ENCODE peak calls at places on chromosomes 6 and 20, in four cellular contexts. One of them, this sample, is unnamed.

GRCh38 chr6:7899046-7899888 is 11.3 kb downstream of the TXNDC5 start:
- DNase-seq in endothelial cell of umbilical vein: peak; percentile 40
- DNase-seq in fibroblast of lung: no peak
- DNase-seq in IMR-90: no peak
- DNase-seq in this sample: no peak

GRCh38 chr6:56534680-56535419 is 107.8 kb downstream of the DST start:
- DNase-seq in endothelial cell of umbilical vein: no peak
- DNase-seq in fibroblast of lung: no peak
- DNase-seq in IMR-90: no peak
- DNase-seq in this sample: no peak

GRCh38 chr6:148044261-148044731 is 298.3 kb upstream of the SASH1 start:
- DNase-seq in endothelial cell of umbilical vein: no peak
- DNase-seq in fibroblast of lung: peak; percentile 36
- DNase-seq in IMR-90: peak; percentile 60
- DNase-seq in this sample: no peak

GRCh38 chr6:35728663-35729348 is 8.0 kb upstream of the ARMC12 start:
- DNase-seq in endothelial cell of umbilical vein: no peak
- DNase-seq in fibroblast of lung: no peak
- DNase-seq in IMR-90: no peak
- DNase-seq in this sample: peak; percentile 84

GRCh38 chr6:119079288-119079809 is 885 bp upstream of the FAM184A start:
- DNase-seq in endothelial cell of umbilical vein: no peak
- DNase-seq in fibroblast of lung: peak; percentile 43
- DNase-seq in IMR-90: peak; percentile 54
- DNase-seq in this sample: no peak

GRCh38 chr20:60993647-60994046 is 258.4 kb upstream of the CDH4 start:
- DNase-seq in endothelial cell of umbilical vein: no peak
- DNase-seq in fibroblast of lung: no peak
- DNase-seq in IMR-90: peak; percentile 8
- DNase-seq in this sample: no peak

GRCh38 chr20:31837896-31838397 is 7.5 kb downstream of the FOXS1 start:
- DNase-seq in endothelial cell of umbilical vein: peak; percentile 58
- DNase-seq in fibroblast of lung: peak; percentile 58
- DNase-seq in IMR-90: peak; percentile 19
- DNase-seq in this sample: no peak

GRCh38 chr6:83708546-83708969 is 343 bp downstream of the SNAP91 start:
- DNase-seq in endothelial cell of umbilical vein: peak; percentile 29
- DNase-seq in fibroblast of lung: peak; percentile 19
- DNase-seq in IMR-90: no peak
- DNase-seq in this sample: peak; percentile 66

GRCh38 chr20:40339661-40340449 is 349.2 kb downstream of the MAFB start:
- DNase-seq in endothelial cell of umbilical vein: no peak
- DNase-seq in fibroblast of lung: no peak
- DNase-seq in IMR-90: no peak
- DNase-seq in this sample: no peak

GRCh38 chr20:62938105-62938888 is at the start of gene GID8:
- DNase-seq in endothelial cell of umbilical vein: peak; percentile 69
- DNase-seq in fibroblast of lung: peak; percentile 49
- DNase-seq in IMR-90: peak; percentile 33
- DNase-seq in this sample: peak; percentile 76

GRCh38 chr20:14333734-14334133 is 3.7 kb downstream of the FLRT3 start:
- DNase-seq in endothelial cell of umbilical vein: no peak
- DNase-seq in fibroblast of lung: no peak
- DNase-seq in IMR-90: no peak
- DNase-seq in this sample: no peak

GRCh38 chr6:70790483-70790882 is 122.8 kb downstream of the SMAP1 start:
- DNase-seq in endothelial cell of umbilical vein: no peak
- DNase-seq in fibroblast of lung: no peak
- DNase-seq in IMR-90: no peak
- DNase-seq in this sample: no peak

GRCh38 chr6:148110925-148111324 is 231.7 kb upstream of the SASH1 start:
- DNase-seq in endothelial cell of umbilical vein: no peak
- DNase-seq in fibroblast of lung: no peak
- DNase-seq in IMR-90: no peak
- DNase-seq in this sample: no peak

GRCh38 chr20:8424010-8424409 is 291.9 kb downstream of the PLCB1 start:
- DNase-seq in endothelial cell of umbilical vein: no peak
- DNase-seq in fibroblast of lung: peak; percentile 84
- DNase-seq in IMR-90: peak; percentile 86
- DNase-seq in this sample: no peak

GRCh38 chr6:129709451-129709908 is 497 bp downstream of the ARHGAP18 start:
- DNase-seq in endothelial cell of umbilical vein: peak; percentile 70
- DNase-seq in fibroblast of lung: peak; percentile 61
- DNase-seq in IMR-90: peak; percentile 58
- DNase-seq in this sample: no peak

GRCh38 chr6:143698759-143699750 is 21.3 kb downstream of the PHACTR2 start:
- DNase-seq in endothelial cell of umbilical vein: no peak
- DNase-seq in fibroblast of lung: no peak
- DNase-seq in IMR-90: no peak
- DNase-seq in this sample: no peak

GRCh38 chr6:26383624-26384417 is 913 bp downstream of the BTN2A2 start:
- DNase-seq in endothelial cell of umbilical vein: peak; percentile 41
- DNase-seq in fibroblast of lung: peak; percentile 62
- DNase-seq in IMR-90: peak; percentile 72
- DNase-seq in this sample: no peak

GRCh38 chr20:16498526-16499140 is 74.6 kb downstream of the KIF16B start:
- DNase-seq in endothelial cell of umbilical vein: no peak
- DNase-seq in fibroblast of lung: no peak
- DNase-seq in IMR-90: peak; percentile 24
- DNase-seq in this sample: no peak

GRCh38 chr6:114304304-114304887 is 38.4 kb downstream of the HS3ST5 start:
- DNase-seq in endothelial cell of umbilical vein: peak; percentile 19
- DNase-seq in fibroblast of lung: peak; percentile 12
- DNase-seq in IMR-90: peak; percentile 24
- DNase-seq in this sample: no peak

GRCh38 chr20:46087161-46087560 is 2.6 kb downstream of the NCOA5 start:
- DNase-seq in endothelial cell of umbilical vein: peak; percentile 20
- DNase-seq in fibroblast of lung: peak; percentile 5
- DNase-seq in IMR-90: peak; percentile 42
- DNase-seq in this sample: no peak

GRCh38 chr6:166752097-166752496 is 125.0 kb upstream of the RPS6KA2 start:
- DNase-seq in endothelial cell of umbilical vein: no peak
- DNase-seq in fibroblast of lung: no peak
- DNase-seq in IMR-90: no peak
- DNase-seq in this sample: no peak

GRCh38 chr20:62208805-62209755 is 11.0 kb downstream of the HRH3 start:
- DNase-seq in endothelial cell of umbilical vein: no peak
- DNase-seq in fibroblast of lung: no peak
- DNase-seq in IMR-90: no peak
- DNase-seq in this sample: peak; percentile 71

GRCh38 chr6:138857792-138858191 is 61.9 kb downstream of the ECT2L start:
- DNase-seq in endothelial cell of umbilical vein: no peak
- DNase-seq in fibroblast of lung: no peak
- DNase-seq in IMR-90: no peak
- DNase-seq in this sample: no peak

GRCh38 chr6:167698540-167698939 is 128.2 kb upstream of the AFDN start:
- DNase-seq in endothelial cell of umbilical vein: no peak
- DNase-seq in fibroblast of lung: no peak
- DNase-seq in IMR-90: no peak
- DNase-seq in this sample: no peak

GRCh38 chr6:158897236-158897635 is 78.1 kb upstream of the EZR start:
- DNase-seq in endothelial cell of umbilical vein: no peak
- DNase-seq in fibroblast of lung: no peak
- DNase-seq in IMR-90: no peak
- DNase-seq in this sample: no peak

GRCh38 chr20:47999166-47999565 is 213.9 kb upstream of the SULF2 start:
- DNase-seq in endothelial cell of umbilical vein: no peak
- DNase-seq in fibroblast of lung: peak; percentile 33
- DNase-seq in IMR-90: no peak
- DNase-seq in this sample: no peak

GRCh38 chr20:54849741-54850140 is 374.3 kb downstream of the DOK5 start:
- DNase-seq in endothelial cell of umbilical vein: no peak
- DNase-seq in fibroblast of lung: no peak
- DNase-seq in IMR-90: no peak
- DNase-seq in this sample: no peak

GRCh38 chr6:156995502-156995901 is 218.3 kb downstream of the ARID1B start:
- DNase-seq in endothelial cell of umbilical vein: no peak
- DNase-seq in fibroblast of lung: no peak
- DNase-seq in IMR-90: no peak
- DNase-seq in this sample: no peak

GRCh38 chr6:164098857-164099534 is 684.5 kb downstream of the QKI start:
- DNase-seq in endothelial cell of umbilical vein: no peak
- DNase-seq in fibroblast of lung: peak; percentile 56
- DNase-seq in IMR-90: no peak
- DNase-seq in this sample: no peak

GRCh38 chr20:21322083-21322710 is 19.1 kb downstream of the XRN2 start:
- DNase-seq in endothelial cell of umbilical vein: no peak
- DNase-seq in fibroblast of lung: peak; percentile 35
- DNase-seq in IMR-90: peak; percentile 27
- DNase-seq in this sample: no peak

GRCh38 chr20:4684837-4685413 is 36.8 kb upstream of the PRND start:
- DNase-seq in endothelial cell of umbilical vein: no peak
- DNase-seq in fibroblast of lung: peak; percentile 79
- DNase-seq in IMR-90: peak; percentile 84
- DNase-seq in this sample: no peak

GRCh38 chr6:26031151-26031594 is 56.1 kb upstream of the HFE start:
- DNase-seq in endothelial cell of umbilical vein: peak; percentile 15
- DNase-seq in fibroblast of lung: peak; percentile 19
- DNase-seq in IMR-90: no peak
- DNase-seq in this sample: no peak

GRCh38 chr6:49565855-49566254 is 15.4 kb downstream of the C6orf141 start:
- DNase-seq in endothelial cell of umbilical vein: peak; percentile 97
- DNase-seq in fibroblast of lung: peak; percentile 37
- DNase-seq in IMR-90: no peak
- DNase-seq in this sample: no peak

GRCh38 chr6:133337312-133337711 is 96.2 kb downstream of the EYA4 start:
- DNase-seq in endothelial cell of umbilical vein: no peak
- DNase-seq in fibroblast of lung: peak; percentile 24
- DNase-seq in IMR-90: peak; percentile 86
- DNase-seq in this sample: no peak

GRCh38 chr6:86856937-86857563 is 80.3 kb upstream of the HTR1E start:
- DNase-seq in endothelial cell of umbilical vein: peak; percentile 43
- DNase-seq in fibroblast of lung: peak; percentile 18
- DNase-seq in IMR-90: peak; percentile 28
- DNase-seq in this sample: no peak

GRCh38 chr6:41692080-41692675 is 43.2 kb downstream of the TFEB start:
- DNase-seq in endothelial cell of umbilical vein: no peak
- DNase-seq in fibroblast of lung: no peak
- DNase-seq in IMR-90: no peak
- DNase-seq in this sample: no peak
- H3K36me3 ChIP-seq in endothelial cell of umbilical vein: no peaks in the 10 kb centered on the region
- H3K36me3 ChIP-seq in fibroblast of lung: no peaks in the 10 kb centered on the region
- H3K36me3 ChIP-seq in IMR-90: no peaks in the 10 kb centered on the region
- H3K36me3 ChIP-seq in this sample: peaks cover 5% of the 10 kb centered on the region

GRCh38 chr6:77034161-77034560 is 429.1 kb downstream of the HTR1B start:
- DNase-seq in endothelial cell of umbilical vein: peak; percentile 49
- DNase-seq in fibroblast of lung: peak; percentile 98
- DNase-seq in IMR-90: peak; percentile 96
- DNase-seq in this sample: no peak
- H3K9ac ChIP-seq in endothelial cell of umbilical vein: no peak overlapping the region
- H3K9ac ChIP-seq in fibroblast of lung: no peak overlapping the region
- H3K9ac ChIP-seq in IMR-90: no peak overlapping the region
- H3K9ac ChIP-seq in this sample: no peak overlapping the region

DNA sequence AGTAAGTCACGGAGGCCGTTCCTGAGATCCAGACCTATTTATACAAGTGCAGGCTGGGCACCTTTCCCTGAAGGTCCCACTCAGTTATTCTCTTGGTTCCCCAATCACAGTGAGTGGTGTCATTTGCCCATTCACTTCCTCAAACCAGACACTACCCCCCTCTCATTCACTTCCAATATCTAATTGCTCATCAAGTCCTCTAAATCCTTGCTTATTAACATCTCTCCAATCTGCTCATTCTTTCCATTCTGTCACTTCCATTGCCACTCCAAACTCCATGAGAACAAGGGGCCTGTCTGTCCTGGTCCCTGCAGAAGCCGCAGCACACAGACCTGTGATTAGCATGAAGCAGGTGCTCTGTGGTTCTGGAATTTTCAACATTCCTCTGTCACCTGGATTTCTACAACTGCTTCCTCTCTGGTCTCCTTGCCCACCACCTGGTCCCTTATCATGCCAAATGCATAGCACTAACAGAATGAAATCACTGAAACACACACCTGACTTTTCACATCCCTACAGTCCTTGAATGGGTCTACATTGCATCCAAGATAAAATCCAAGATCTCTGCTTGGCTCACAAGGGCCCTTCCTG is 55.8 kb downstream of the ATXN1 start:
- DNase-seq in endothelial cell of umbilical vein: no peak
- DNase-seq in fibroblast of lung: no peak
- DNase-seq in IMR-90: no peak
- DNase-seq in this sample: no peak
- H3K36me3 ChIP-seq in endothelial cell of umbilical vein: no peaks in the 10 kb centered on the region
- H3K36me3 ChIP-seq in fibroblast of lung: no peaks in the 10 kb centered on the region
- H3K36me3 ChIP-seq in IMR-90: no peaks in the 10 kb centered on the region
- H3K36me3 ChIP-seq in this sample: no peaks in the 10 kb centered on the region

GRCh38 chr6:1912731-1913130 is 303.0 kb downstream of the FOXC1 start:
- DNase-seq in endothelial cell of umbilical vein: no peak
- DNase-seq in fibroblast of lung: no peak
- DNase-seq in IMR-90: no peak
- DNase-seq in this sample: no peak

GRCh38 chr6:1915226-1915625 is 305.5 kb downstream of the FOXC1 start:
- DNase-seq in endothelial cell of umbilical vein: no peak
- DNase-seq in fibroblast of lung: no peak
- DNase-seq in IMR-90: no peak
- DNase-seq in this sample: no peak

GRCh38 chr6:1910621-1911407 is 301.1 kb downstream of the FOXC1 start:
- DNase-seq in endothelial cell of umbilical vein: peak; percentile 78
- DNase-seq in fibroblast of lung: no peak
- DNase-seq in IMR-90: peak; percentile 41
- DNase-seq in this sample: no peak

GRCh38 chr6:1911476-1911875 is 301.8 kb downstream of the FOXC1 start:
- DNase-seq in endothelial cell of umbilical vein: no peak
- DNase-seq in fibroblast of lung: no peak
- DNase-seq in IMR-90: no peak
- DNase-seq in this sample: no peak

GRCh38 chr6:1913572-1913971 is 303.9 kb downstream of the FOXC1 start:
- DNase-seq in endothelial cell of umbilical vein: no peak
- DNase-seq in fibroblast of lung: no peak
- DNase-seq in IMR-90: no peak
- DNase-seq in this sample: no peak
- H3K9ac ChIP-seq in endothelial cell of umbilical vein: no peak overlapping the region
- H3K9ac ChIP-seq in fibroblast of lung: no peak overlapping the region
- H3K9ac ChIP-seq in IMR-90: no peak overlapping the region
- H3K9ac ChIP-seq in this sample: no peak overlapping the region

GRCh38 chr20:34522969-34523871 is 7.0 kb downstream of the DYNLRB1 start:
- DNase-seq in endothelial cell of umbilical vein: peak; percentile 61
- DNase-seq in fibroblast of lung: peak; percentile 50
- DNase-seq in IMR-90: peak; percentile 81
- DNase-seq in this sample: no peak
- H3K36me3 ChIP-seq in endothelial cell of umbilical vein: peaks cover 7% of the 10 kb centered on the region
- H3K36me3 ChIP-seq in fibroblast of lung: peaks cover 6% of the 10 kb centered on the region
- H3K36me3 ChIP-seq in IMR-90: peaks cover 18% of the 10 kb centered on the region
- H3K36me3 ChIP-seq in this sample: peaks cover 9% of the 10 kb centered on the region

DNA sequence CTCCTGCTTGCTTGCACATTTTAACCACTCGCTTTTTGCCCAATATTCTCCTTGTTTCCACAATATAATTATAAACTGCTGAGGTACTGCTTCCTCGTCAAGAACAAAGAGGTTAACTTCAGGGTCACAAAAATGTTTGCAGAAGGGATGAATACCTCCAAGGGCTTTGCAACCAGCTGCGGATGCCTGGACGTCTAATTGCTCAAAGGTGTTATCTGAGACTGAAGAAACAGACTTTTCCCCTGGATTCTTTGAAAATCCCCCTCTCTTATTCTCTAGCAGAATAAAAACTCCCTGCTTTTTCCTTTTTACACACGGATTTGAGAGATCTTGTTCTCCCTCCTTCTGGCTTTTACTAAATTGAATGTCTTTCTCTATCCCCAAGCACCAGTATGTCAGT is 395 bp upstream of the SMPDL3A start:
- DNase-seq in endothelial cell of umbilical vein: no peak
- DNase-seq in fibroblast of lung: no peak
- DNase-seq in IMR-90: no peak
- DNase-seq in this sample: no peak
- H3K9ac ChIP-seq in endothelial cell of umbilical vein: peak overlapping the region; percentile 77
- H3K9ac ChIP-seq in fibroblast of lung: peak overlapping the region; percentile 93
- H3K9ac ChIP-seq in IMR-90: peak overlapping the region; percentile 79
- H3K9ac ChIP-seq in this sample: peak overlapping the region; percentile 18

This sample was measured in kidney.